ENCODE peak calls at places on chromosome 15, in four cellular contexts. One of them, this sample, is unnamed.

GRCh38 chr15:27418729-27419128 is 447.7 kb downstream of the GABRG3 start:
- DNase-seq in AG09309: no peak
- DNase-seq in KBM-7: peak
- DNase-seq in NCI-H2029: no peak
- DNase-seq in this sample: no peak

GRCh38 chr15:58348095-58348812 is 83.5 kb upstream of the LIPC start:
- DNase-seq in KBM-7: no peak
- DNase-seq in AG09309: no peak
- DNase-seq in NCI-H2029: peak
- DNase-seq in this sample: no peak

GRCh38 chr15:41503669-41504010 is 10.0 kb downstream of the ITPKA start:
- DNase-seq in AG09309: no peak
- DNase-seq in NCI-H2029: no peak
- DNase-seq in KBM-7: no peak
- DNase-seq in this sample: no peak

GRCh38 chr15:63223463-63223862 is 34.1 kb downstream of the RAB8B start:
- DNase-seq in AG09309: no peak
- DNase-seq in NCI-H2029: no peak
- DNase-seq in KBM-7: no peak
- DNase-seq in this sample: peak

GRCh38 chr15:52233405-52233804 is 42.2 kb upstream of the GNB5 start:
- DNase-seq in NCI-H2029: no peak
- DNase-seq in AG09309: no peak
- DNase-seq in KBM-7: peak
- DNase-seq in this sample: no peak

GRCh38 chr15:99328673-99329072 is 77.4 kb downstream of the LRRC28 start:
- DNase-seq in KBM-7: no peak
- DNase-seq in NCI-H2029: no peak
- DNase-seq in AG09309: no peak
- DNase-seq in this sample: no peak

GRCh38 chr15:80536231-80536630 is 132.0 kb downstream of the ARNT2 start:
- DNase-seq in KBM-7: no peak
- DNase-seq in AG09309: no peak
- DNase-seq in NCI-H2029: peak
- DNase-seq in this sample: peak

GRCh38 chr15:75680007-75680789 is 32.5 kb downstream of the CSPG4 start:
- DNase-seq in AG09309: no peak
- DNase-seq in NCI-H2029: no peak
- DNase-seq in KBM-7: no peak
- DNase-seq in this sample: no peak

GRCh38 chr15:66846811-66847210 is 144.8 kb downstream of the SMAD6 start:
- DNase-seq in KBM-7: no peak
- DNase-seq in AG09309: no peak
- DNase-seq in NCI-H2029: no peak
- DNase-seq in this sample: no peak

This sample was measured in bronchial epithelial cell.